ENCODE peak calls at places on chromosomes 12 and 14, in six cellular contexts. One of them, this sample, is unnamed.

GRCh38 chr14:106879241-106879640 is 1352.9 kb downstream of the TMEM121 start:
- DNase-seq in upper lobe of right lung: peak
- DNase-seq in coronary artery: no peak
- DNase-seq in choroid plexus epithelial cell: no peak
- DNase-seq in left ventricle myocardium inferior: no peak
- DNase-seq in colonic mucosa: peak
- DNase-seq in this sample: peak

GRCh38 chr12:130438711-130439110 is 101.0 kb downstream of the PIWIL1 start:
- DNase-seq in upper lobe of right lung: peak
- DNase-seq in coronary artery: no peak
- DNase-seq in choroid plexus epithelial cell: no peak
- DNase-seq in left ventricle myocardium inferior: no peak
- DNase-seq in colonic mucosa: no peak
- DNase-seq in this sample: no peak

GRCh38 chr12:52566847-52567291 is 6.8 kb downstream of the KRT74 start:
- DNase-seq in upper lobe of right lung: no peak
- DNase-seq in coronary artery: no peak
- DNase-seq in choroid plexus epithelial cell: no peak
- DNase-seq in left ventricle myocardium inferior: peak
- DNase-seq in colonic mucosa: no peak
- DNase-seq in this sample: no peak

GRCh38 chr14:73613046-73613383 is 698 bp downstream of the ACOT6 start:
- DNase-seq in upper lobe of right lung: no peak
- DNase-seq in coronary artery: no peak
- DNase-seq in choroid plexus epithelial cell: peak
- DNase-seq in left ventricle myocardium inferior: no peak
- DNase-seq in colonic mucosa: peak
- DNase-seq in this sample: no peak

GRCh38 chr12:57837779-57838562 is 8.6 kb downstream of the CTDSP2 start:
- DNase-seq in upper lobe of right lung: peak
- DNase-seq in coronary artery: no peak
- DNase-seq in choroid plexus epithelial cell: peak
- DNase-seq in left ventricle myocardium inferior: peak
- DNase-seq in colonic mucosa: no peak
- DNase-seq in this sample: no peak

GRCh38 chr12:125657681-125658080 is 592.4 kb downstream of the AACS start:
- DNase-seq in upper lobe of right lung: no peak
- DNase-seq in coronary artery: no peak
- DNase-seq in choroid plexus epithelial cell: no peak
- DNase-seq in left ventricle myocardium inferior: no peak
- DNase-seq in colonic mucosa: no peak
- DNase-seq in this sample: no peak

GRCh38 chr14:100609941-100610391 is 22.7 kb upstream of the BEGAIN start:
- DNase-seq in upper lobe of right lung: peak
- DNase-seq in coronary artery: no peak
- DNase-seq in choroid plexus epithelial cell: no peak
- DNase-seq in left ventricle myocardium inferior: no peak
- DNase-seq in colonic mucosa: no peak
- DNase-seq in this sample: no peak

GRCh38 chr14:61564623-61565091 is 130.7 kb upstream of the HIF1A start:
- DNase-seq in upper lobe of right lung: no peak
- DNase-seq in coronary artery: no peak
- DNase-seq in choroid plexus epithelial cell: peak
- DNase-seq in left ventricle myocardium inferior: no peak
- DNase-seq in colonic mucosa: no peak
- DNase-seq in this sample: no peak

GRCh38 chr12:83985068-83985467 is 927.5 kb downstream of the SLC6A15 start:
- DNase-seq in upper lobe of right lung: no peak
- DNase-seq in coronary artery: no peak
- DNase-seq in choroid plexus epithelial cell: no peak
- DNase-seq in left ventricle myocardium inferior: no peak
- DNase-seq in colonic mucosa: no peak
- DNase-seq in this sample: no peak

GRCh38 chr12:21941522-21942376 is 523 bp upstream of the ABCC9 start:
- DNase-seq in upper lobe of right lung: peak
- DNase-seq in coronary artery: peak
- DNase-seq in choroid plexus epithelial cell: peak
- DNase-seq in left ventricle myocardium inferior: peak
- DNase-seq in colonic mucosa: peak
- DNase-seq in this sample: peak

GRCh38 chr12:131832393-131833231 is 4.4 kb downstream of the MMP17 start:
- DNase-seq in upper lobe of right lung: no peak
- DNase-seq in coronary artery: no peak
- DNase-seq in choroid plexus epithelial cell: peak
- DNase-seq in left ventricle myocardium inferior: peak
- DNase-seq in colonic mucosa: no peak
- DNase-seq in this sample: no peak

GRCh38 chr12:132872073-132872855 is 15.1 kb downstream of the CHFR start:
- DNase-seq in upper lobe of right lung: no peak
- DNase-seq in coronary artery: no peak
- DNase-seq in choroid plexus epithelial cell: no peak
- DNase-seq in left ventricle myocardium inferior: no peak
- DNase-seq in colonic mucosa: no peak
- DNase-seq in this sample: no peak

GRCh38 chr14:90676859-90677258 is 139.4 kb downstream of the TTC7B start:
- DNase-seq in upper lobe of right lung: no peak
- DNase-seq in coronary artery: no peak
- DNase-seq in choroid plexus epithelial cell: no peak
- DNase-seq in left ventricle myocardium inferior: no peak
- DNase-seq in colonic mucosa: no peak
- DNase-seq in this sample: no peak

GRCh38 chr12:47735649-47736048 is 10.4 kb upstream of the ENDOU start:
- DNase-seq in upper lobe of right lung: no peak
- DNase-seq in coronary artery: no peak
- DNase-seq in choroid plexus epithelial cell: no peak
- DNase-seq in left ventricle myocardium inferior: no peak
- DNase-seq in colonic mucosa: no peak
- DNase-seq in this sample: no peak

GRCh38 chr14:91164676-91165075 is 50.8 kb downstream of the DGLUCY start:
- DNase-seq in upper lobe of right lung: peak
- DNase-seq in coronary artery: no peak
- DNase-seq in choroid plexus epithelial cell: no peak
- DNase-seq in left ventricle myocardium inferior: peak
- DNase-seq in colonic mucosa: peak
- DNase-seq in this sample: no peak

GRCh38 chr12:56417739-56418138 is 31.5 kb downstream of the TIMELESS start:
- DNase-seq in upper lobe of right lung: no peak
- DNase-seq in coronary artery: no peak
- DNase-seq in choroid plexus epithelial cell: no peak
- DNase-seq in left ventricle myocardium inferior: no peak
- DNase-seq in colonic mucosa: no peak
- DNase-seq in this sample: no peak

GRCh38 chr12:23141335-23141734 is 516.4 kb downstream of the ETNK1 start:
- DNase-seq in upper lobe of right lung: no peak
- DNase-seq in coronary artery: no peak
- DNase-seq in choroid plexus epithelial cell: no peak
- DNase-seq in left ventricle myocardium inferior: no peak
- DNase-seq in colonic mucosa: no peak
- DNase-seq in this sample: no peak

GRCh38 chr12:52389313-52390207 is 4.1 kb upstream of the KRT84 start:
- DNase-seq in upper lobe of right lung: peak
- DNase-seq in coronary artery: no peak
- DNase-seq in choroid plexus epithelial cell: no peak
- DNase-seq in left ventricle myocardium inferior: no peak
- DNase-seq in colonic mucosa: no peak
- DNase-seq in this sample: no peak

DNA sequence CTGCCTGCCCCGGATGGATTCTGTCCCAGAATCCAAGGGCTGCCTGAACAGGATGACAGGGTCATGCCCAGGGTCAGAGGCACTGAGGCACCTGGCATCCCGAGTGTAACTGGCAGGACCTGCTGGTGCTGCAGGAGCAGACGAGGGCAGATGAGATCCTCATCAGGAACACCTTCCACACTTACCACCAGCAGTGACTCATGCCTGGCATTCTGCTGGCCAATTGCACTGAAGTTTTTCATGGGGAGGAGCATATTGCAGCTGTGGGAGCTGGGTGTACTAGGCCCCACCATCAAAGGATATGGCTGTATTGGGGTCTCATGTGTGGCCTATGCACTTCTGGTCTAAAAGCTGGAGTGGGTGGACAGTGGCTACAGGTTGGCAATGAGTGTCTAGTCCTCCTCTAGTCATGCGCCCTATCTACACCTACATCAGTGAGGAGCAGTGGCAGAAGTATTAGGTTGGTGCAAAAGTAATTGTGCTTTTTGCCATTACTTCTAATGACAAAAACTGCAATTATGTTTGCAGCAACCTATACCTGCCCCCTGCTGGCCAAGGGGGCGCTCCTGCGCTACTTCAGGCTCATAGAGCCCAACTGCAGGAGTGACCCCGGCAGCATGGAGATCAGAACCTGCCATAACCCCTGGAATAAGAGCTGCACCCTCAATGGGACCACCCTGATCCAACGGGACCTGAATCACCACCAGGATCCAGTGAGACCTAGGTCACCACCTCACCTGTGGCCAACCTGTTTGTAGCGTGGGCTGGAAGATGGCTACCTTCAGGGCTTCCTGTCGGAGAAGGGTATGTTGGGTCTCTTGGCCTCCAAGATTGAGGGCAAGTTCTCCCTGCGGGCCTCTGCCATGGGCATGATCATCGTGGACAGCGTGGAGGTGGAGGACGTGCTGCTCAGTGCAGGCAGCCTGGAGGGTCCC is 8.0 kb upstream of the C12orf42 start:
- DNase-seq in upper lobe of right lung: peak
- DNase-seq in coronary artery: no peak
- DNase-seq in choroid plexus epithelial cell: no peak
- DNase-seq in left ventricle myocardium inferior: no peak
- DNase-seq in colonic mucosa: peak
- DNase-seq in this sample: peak
- TF ChIP-seq CTCF in upper lobe of right lung: peak
- TF ChIP-seq CTCF in coronary artery: no peak
- TF ChIP-seq CTCF in choroid plexus epithelial cell: no peak
- TF ChIP-seq CTCF in left ventricle myocardium inferior: no peak
- TF ChIP-seq CTCF in colonic mucosa: peak
- TF ChIP-seq CTCF in this sample: peak

GRCh38 chr12:112823582-112824149 is 32.1 kb downstream of the RPH3A start:
- DNase-seq in upper lobe of right lung: no peak
- DNase-seq in coronary artery: no peak
- DNase-seq in choroid plexus epithelial cell: no peak
- DNase-seq in left ventricle myocardium inferior: no peak
- DNase-seq in colonic mucosa: no peak
- DNase-seq in this sample: no peak
- TF ChIP-seq CTCF in upper lobe of right lung: no peak
- TF ChIP-seq CTCF in coronary artery: no peak
- TF ChIP-seq CTCF in choroid plexus epithelial cell: peak
- TF ChIP-seq CTCF in left ventricle myocardium inferior: no peak
- TF ChIP-seq CTCF in colonic mucosa: no peak
- TF ChIP-seq CTCF in this sample: no peak

GRCh38 chr12:105453306-105453705 is 122.8 kb downstream of the C12orf75 start:
- DNase-seq in upper lobe of right lung: no peak
- DNase-seq in coronary artery: no peak
- DNase-seq in choroid plexus epithelial cell: no peak
- DNase-seq in left ventricle myocardium inferior: no peak
- DNase-seq in colonic mucosa: no peak
- DNase-seq in this sample: no peak

GRCh38 chr12:105454688-105455087 is 124.2 kb downstream of the C12orf75 start:
- DNase-seq in upper lobe of right lung: no peak
- DNase-seq in coronary artery: no peak
- DNase-seq in choroid plexus epithelial cell: no peak
- DNase-seq in left ventricle myocardium inferior: no peak
- DNase-seq in colonic mucosa: no peak
- DNase-seq in this sample: no peak

GRCh38 chr12:105457026-105457425 is 126.5 kb downstream of the C12orf75 start:
- DNase-seq in upper lobe of right lung: no peak
- DNase-seq in coronary artery: no peak
- DNase-seq in choroid plexus epithelial cell: no peak
- DNase-seq in left ventricle myocardium inferior: no peak
- DNase-seq in colonic mucosa: no peak
- DNase-seq in this sample: no peak

GRCh38 chr12:105451798-105452197 is 121.3 kb downstream of the C12orf75 start:
- DNase-seq in upper lobe of right lung: no peak
- DNase-seq in coronary artery: no peak
- DNase-seq in choroid plexus epithelial cell: no peak
- DNase-seq in left ventricle myocardium inferior: no peak
- DNase-seq in colonic mucosa: no peak
- DNase-seq in this sample: no peak

GRCh38 chr12:105455250-105455649 is 124.8 kb downstream of the C12orf75 start:
- DNase-seq in upper lobe of right lung: no peak
- DNase-seq in coronary artery: no peak
- DNase-seq in choroid plexus epithelial cell: no peak
- DNase-seq in left ventricle myocardium inferior: no peak
- DNase-seq in colonic mucosa: no peak
- DNase-seq in this sample: no peak
- TF ChIP-seq CTCF in upper lobe of right lung: no peak
- TF ChIP-seq CTCF in coronary artery: no peak
- TF ChIP-seq CTCF in choroid plexus epithelial cell: no peak
- TF ChIP-seq CTCF in left ventricle myocardium inferior: peak
- TF ChIP-seq CTCF in colonic mucosa: no peak
- TF ChIP-seq CTCF in this sample: no peak

GRCh38 chr12:32755051-32755653 is 545 bp downstream of the YARS2 start:
- DNase-seq in upper lobe of right lung: peak
- DNase-seq in coronary artery: peak
- DNase-seq in choroid plexus epithelial cell: peak
- DNase-seq in left ventricle myocardium inferior: peak
- DNase-seq in colonic mucosa: peak
- DNase-seq in this sample: peak
- TF ChIP-seq CTCF in upper lobe of right lung: peak
- TF ChIP-seq CTCF in coronary artery: peak
- TF ChIP-seq CTCF in choroid plexus epithelial cell: peak
- TF ChIP-seq CTCF in left ventricle myocardium inferior: peak
- TF ChIP-seq CTCF in colonic mucosa: peak
- TF ChIP-seq CTCF in this sample: peak

GRCh38 chr12:109910254-109910968 is 10.3 kb downstream of the TCHP start:
- DNase-seq in upper lobe of right lung: no peak
- DNase-seq in coronary artery: no peak
- DNase-seq in choroid plexus epithelial cell: no peak
- DNase-seq in left ventricle myocardium inferior: no peak
- DNase-seq in colonic mucosa: no peak
- DNase-seq in this sample: no peak

GRCh38 chr12:109914461-109914860 is 14.4 kb downstream of the TCHP start:
- DNase-seq in upper lobe of right lung: no peak
- DNase-seq in coronary artery: no peak
- DNase-seq in choroid plexus epithelial cell: no peak
- DNase-seq in left ventricle myocardium inferior: no peak
- DNase-seq in colonic mucosa: no peak
- DNase-seq in this sample: no peak

GRCh38 chr12:109912790-109913189 is 12.7 kb downstream of the TCHP start:
- DNase-seq in upper lobe of right lung: no peak
- DNase-seq in coronary artery: no peak
- DNase-seq in choroid plexus epithelial cell: no peak
- DNase-seq in left ventricle myocardium inferior: no peak
- DNase-seq in colonic mucosa: no peak
- DNase-seq in this sample: no peak

GRCh38 chr12:109915171-109916040 is 15.3 kb downstream of the TCHP start:
- DNase-seq in upper lobe of right lung: no peak
- DNase-seq in coronary artery: no peak
- DNase-seq in choroid plexus epithelial cell: no peak
- DNase-seq in left ventricle myocardium inferior: no peak
- DNase-seq in colonic mucosa: no peak
- DNase-seq in this sample: no peak

DNA sequence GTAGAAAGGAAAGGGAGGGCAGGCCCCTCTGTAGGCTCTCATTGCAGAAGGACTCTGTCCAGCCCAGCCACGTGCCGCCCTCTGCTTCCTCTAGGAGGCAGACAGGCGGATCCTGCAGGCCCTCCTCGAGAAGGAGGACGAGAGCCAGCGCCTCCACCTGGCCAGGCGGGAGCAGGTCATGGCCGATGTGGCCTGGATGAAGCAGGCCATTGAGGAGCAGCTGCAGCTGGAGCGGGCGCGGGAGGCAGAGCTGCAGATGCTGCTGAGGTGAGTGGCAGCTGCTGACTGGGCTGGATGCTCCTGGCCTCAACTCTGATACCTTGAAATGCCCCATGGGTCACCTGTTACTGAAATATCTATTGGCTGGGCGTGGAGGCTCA is 10.9 kb downstream of the TCHP start:
- DNase-seq in upper lobe of right lung: no peak
- DNase-seq in coronary artery: no peak
- DNase-seq in choroid plexus epithelial cell: peak
- DNase-seq in left ventricle myocardium inferior: no peak
- DNase-seq in colonic mucosa: no peak
- DNase-seq in this sample: no peak
- TF ChIP-seq CTCF in upper lobe of right lung: no peak
- TF ChIP-seq CTCF in coronary artery: no peak
- TF ChIP-seq CTCF in choroid plexus epithelial cell: peak
- TF ChIP-seq CTCF in left ventricle myocardium inferior: no peak
- TF ChIP-seq CTCF in colonic mucosa: peak
- TF ChIP-seq CTCF in this sample: no peak

This sample was measured in GM13976.